ENCODE peak calls at places on chromosomes 13 and 19, in seven cellular contexts. One of them, this sample, is unnamed.

GRCh38 chr19:33740811-33741396 is 55.8 kb upstream of the KCTD15 start:
- DNase-seq in NCI-H1930: no peak
- DNase-seq in activated CD4-positive, alpha-beta T cell treated with anti-CD3 and anti-CD28 coated beads for 48 hours: peak; percentile 34
- DNase-seq in BE2C: no peak
- DNase-seq in stimulated activated CD4-positive, alpha-beta T cell treated with anti-CD3 and anti-CD28 coated beads, Interleukin-2, amount 100 ng/mL, for 48 hours: peak; percentile 11
- DNase-seq in activated CD8-positive, alpha-beta T cell treated with anti-CD3 and anti-CD28 coated beads for 36 hours: peak; percentile 17
- DNase-seq in endodermal cell: peak; percentile 90
- DNase-seq in this sample: no peak

GRCh38 chr13:74966814-74967213 is 515.2 kb downstream of the TBC1D4 start:
- DNase-seq in NCI-H1930: no peak
- DNase-seq in activated CD4-positive, alpha-beta T cell treated with anti-CD3 and anti-CD28 coated beads for 48 hours: no peak
- DNase-seq in BE2C: peak; percentile 49
- DNase-seq in stimulated activated CD4-positive, alpha-beta T cell treated with anti-CD3 and anti-CD28 coated beads, Interleukin-2, amount 100 ng/mL, for 48 hours: no peak
- DNase-seq in activated CD8-positive, alpha-beta T cell treated with anti-CD3 and anti-CD28 coated beads for 36 hours: no peak
- DNase-seq in endodermal cell: no peak
- DNase-seq in this sample: no peak

GRCh38 chr19:16115309-16116039 is 3.8 kb downstream of the RAB8A start:
- DNase-seq in NCI-H1930: no peak
- DNase-seq in activated CD4-positive, alpha-beta T cell treated with anti-CD3 and anti-CD28 coated beads for 48 hours: no peak
- DNase-seq in BE2C: no peak
- DNase-seq in stimulated activated CD4-positive, alpha-beta T cell treated with anti-CD3 and anti-CD28 coated beads, Interleukin-2, amount 100 ng/mL, for 48 hours: no peak
- DNase-seq in activated CD8-positive, alpha-beta T cell treated with anti-CD3 and anti-CD28 coated beads for 36 hours: no peak
- DNase-seq in endodermal cell: no peak
- DNase-seq in this sample: no peak

GRCh38 chr13:66665991-66666390 is 564.1 kb downstream of the PCDH9 start:
- DNase-seq in NCI-H1930: no peak
- DNase-seq in activated CD4-positive, alpha-beta T cell treated with anti-CD3 and anti-CD28 coated beads for 48 hours: no peak
- DNase-seq in BE2C: peak; percentile 96
- DNase-seq in stimulated activated CD4-positive, alpha-beta T cell treated with anti-CD3 and anti-CD28 coated beads, Interleukin-2, amount 100 ng/mL, for 48 hours: no peak
- DNase-seq in activated CD8-positive, alpha-beta T cell treated with anti-CD3 and anti-CD28 coated beads for 36 hours: no peak
- DNase-seq in endodermal cell: peak; percentile 63
- DNase-seq in this sample: no peak

GRCh38 chr19:35404879-35405622 is 34.2 kb downstream of the GPR42 start:
- DNase-seq in NCI-H1930: no peak
- DNase-seq in activated CD4-positive, alpha-beta T cell treated with anti-CD3 and anti-CD28 coated beads for 48 hours: peak; percentile 89
- DNase-seq in BE2C: no peak
- DNase-seq in stimulated activated CD4-positive, alpha-beta T cell treated with anti-CD3 and anti-CD28 coated beads, Interleukin-2, amount 100 ng/mL, for 48 hours: peak; percentile 61
- DNase-seq in activated CD8-positive, alpha-beta T cell treated with anti-CD3 and anti-CD28 coated beads for 36 hours: peak; percentile 81
- DNase-seq in endodermal cell: peak; percentile 67
- DNase-seq in this sample: no peak

GRCh38 chr13:25860862-25861261 is 191.0 kb downstream of the SHISA2 start:
- DNase-seq in NCI-H1930: no peak
- DNase-seq in activated CD4-positive, alpha-beta T cell treated with anti-CD3 and anti-CD28 coated beads for 48 hours: no peak
- DNase-seq in BE2C: no peak
- DNase-seq in stimulated activated CD4-positive, alpha-beta T cell treated with anti-CD3 and anti-CD28 coated beads, Interleukin-2, amount 100 ng/mL, for 48 hours: no peak
- DNase-seq in activated CD8-positive, alpha-beta T cell treated with anti-CD3 and anti-CD28 coated beads for 36 hours: no peak
- DNase-seq in endodermal cell: no peak
- DNase-seq in this sample: peak; percentile 80

GRCh38 chr19:49749771-49750170 is 13.3 kb downstream of the TSKS start:
- DNase-seq in NCI-H1930: no peak
- DNase-seq in activated CD4-positive, alpha-beta T cell treated with anti-CD3 and anti-CD28 coated beads for 48 hours: no peak
- DNase-seq in BE2C: no peak
- DNase-seq in stimulated activated CD4-positive, alpha-beta T cell treated with anti-CD3 and anti-CD28 coated beads, Interleukin-2, amount 100 ng/mL, for 48 hours: no peak
- DNase-seq in activated CD8-positive, alpha-beta T cell treated with anti-CD3 and anti-CD28 coated beads for 36 hours: no peak
- DNase-seq in endodermal cell: no peak
- DNase-seq in this sample: no peak

GRCh38 chr19:1860133-1860775 is 3.1 kb downstream of the KLF16 start:
- DNase-seq in NCI-H1930: no peak
- DNase-seq in activated CD4-positive, alpha-beta T cell treated with anti-CD3 and anti-CD28 coated beads for 48 hours: peak; percentile 70
- DNase-seq in BE2C: peak; percentile 75
- DNase-seq in stimulated activated CD4-positive, alpha-beta T cell treated with anti-CD3 and anti-CD28 coated beads, Interleukin-2, amount 100 ng/mL, for 48 hours: peak; percentile 51
- DNase-seq in activated CD8-positive, alpha-beta T cell treated with anti-CD3 and anti-CD28 coated beads for 36 hours: peak; percentile 72
- DNase-seq in endodermal cell: peak; percentile 79
- DNase-seq in this sample: peak; percentile 13

GRCh38 chr13:35630551-35631275 is 154.2 kb upstream of the MAB21L1 start:
- DNase-seq in NCI-H1930: peak; percentile 20
- DNase-seq in activated CD4-positive, alpha-beta T cell treated with anti-CD3 and anti-CD28 coated beads for 48 hours: no peak
- DNase-seq in BE2C: peak; percentile 45
- DNase-seq in stimulated activated CD4-positive, alpha-beta T cell treated with anti-CD3 and anti-CD28 coated beads, Interleukin-2, amount 100 ng/mL, for 48 hours: no peak
- DNase-seq in activated CD8-positive, alpha-beta T cell treated with anti-CD3 and anti-CD28 coated beads for 36 hours: no peak
- DNase-seq in endodermal cell: peak; percentile 83
- DNase-seq in this sample: peak; percentile 41

GRCh38 chr13:92954746-92955145 is 271.9 kb upstream of the GPC6 start:
- DNase-seq in NCI-H1930: no peak
- DNase-seq in activated CD4-positive, alpha-beta T cell treated with anti-CD3 and anti-CD28 coated beads for 48 hours: no peak
- DNase-seq in BE2C: no peak
- DNase-seq in stimulated activated CD4-positive, alpha-beta T cell treated with anti-CD3 and anti-CD28 coated beads, Interleukin-2, amount 100 ng/mL, for 48 hours: no peak
- DNase-seq in activated CD8-positive, alpha-beta T cell treated with anti-CD3 and anti-CD28 coated beads for 36 hours: no peak
- DNase-seq in endodermal cell: no peak
- DNase-seq in this sample: no peak

GRCh38 chr19:29687244-29687896 is 22.1 kb downstream of the PLEKHF1 start:
- DNase-seq in NCI-H1930: no peak
- DNase-seq in activated CD4-positive, alpha-beta T cell treated with anti-CD3 and anti-CD28 coated beads for 48 hours: peak; percentile 82
- DNase-seq in BE2C: no peak
- DNase-seq in stimulated activated CD4-positive, alpha-beta T cell treated with anti-CD3 and anti-CD28 coated beads, Interleukin-2, amount 100 ng/mL, for 48 hours: no peak
- DNase-seq in activated CD8-positive, alpha-beta T cell treated with anti-CD3 and anti-CD28 coated beads for 36 hours: peak; percentile 71
- DNase-seq in endodermal cell: no peak
- DNase-seq in this sample: no peak

GRCh38 chr13:76522083-76522755 is 364.0 kb downstream of the KCTD12 start:
- DNase-seq in NCI-H1930: no peak
- DNase-seq in activated CD4-positive, alpha-beta T cell treated with anti-CD3 and anti-CD28 coated beads for 48 hours: no peak
- DNase-seq in BE2C: peak; percentile 64
- DNase-seq in stimulated activated CD4-positive, alpha-beta T cell treated with anti-CD3 and anti-CD28 coated beads, Interleukin-2, amount 100 ng/mL, for 48 hours: no peak
- DNase-seq in activated CD8-positive, alpha-beta T cell treated with anti-CD3 and anti-CD28 coated beads for 36 hours: no peak
- DNase-seq in endodermal cell: peak; percentile 64
- DNase-seq in this sample: peak; percentile 45

GRCh38 chr19:5271145-5271544 is 69.5 kb downstream of the PTPRS start:
- DNase-seq in NCI-H1930: no peak
- DNase-seq in activated CD4-positive, alpha-beta T cell treated with anti-CD3 and anti-CD28 coated beads for 48 hours: no peak
- DNase-seq in BE2C: no peak
- DNase-seq in stimulated activated CD4-positive, alpha-beta T cell treated with anti-CD3 and anti-CD28 coated beads, Interleukin-2, amount 100 ng/mL, for 48 hours: no peak
- DNase-seq in activated CD8-positive, alpha-beta T cell treated with anti-CD3 and anti-CD28 coated beads for 36 hours: no peak
- DNase-seq in endodermal cell: no peak
- DNase-seq in this sample: no peak

GRCh38 chr19:55667006-55667381 is 8.0 kb upstream of the EPN1 start:
- DNase-seq in NCI-H1930: no peak
- DNase-seq in activated CD4-positive, alpha-beta T cell treated with anti-CD3 and anti-CD28 coated beads for 48 hours: no peak
- DNase-seq in BE2C: no peak
- DNase-seq in stimulated activated CD4-positive, alpha-beta T cell treated with anti-CD3 and anti-CD28 coated beads, Interleukin-2, amount 100 ng/mL, for 48 hours: no peak
- DNase-seq in activated CD8-positive, alpha-beta T cell treated with anti-CD3 and anti-CD28 coated beads for 36 hours: no peak
- DNase-seq in endodermal cell: no peak
- DNase-seq in this sample: no peak

GRCh38 chr13:86510792-86511191 is 711.6 kb upstream of the SLITRK6 start:
- DNase-seq in NCI-H1930: no peak
- DNase-seq in activated CD4-positive, alpha-beta T cell treated with anti-CD3 and anti-CD28 coated beads for 48 hours: no peak
- DNase-seq in BE2C: no peak
- DNase-seq in stimulated activated CD4-positive, alpha-beta T cell treated with anti-CD3 and anti-CD28 coated beads, Interleukin-2, amount 100 ng/mL, for 48 hours: no peak
- DNase-seq in activated CD8-positive, alpha-beta T cell treated with anti-CD3 and anti-CD28 coated beads for 36 hours: no peak
- DNase-seq in endodermal cell: no peak
- DNase-seq in this sample: no peak

GRCh38 chr19:1469936-1470863 is 8.8 kb downstream of the C19orf25 start:
- DNase-seq in NCI-H1930: peak; percentile 65
- DNase-seq in activated CD4-positive, alpha-beta T cell treated with anti-CD3 and anti-CD28 coated beads for 48 hours: peak; percentile 79
- DNase-seq in BE2C: no peak
- DNase-seq in stimulated activated CD4-positive, alpha-beta T cell treated with anti-CD3 and anti-CD28 coated beads, Interleukin-2, amount 100 ng/mL, for 48 hours: peak; percentile 66
- DNase-seq in activated CD8-positive, alpha-beta T cell treated with anti-CD3 and anti-CD28 coated beads for 36 hours: peak; percentile 79
- DNase-seq in endodermal cell: peak; percentile 92
- DNase-seq in this sample: no peak

GRCh38 chr13:33349314-33349995 is 63.9 kb upstream of the STARD13 start:
- DNase-seq in NCI-H1930: no peak
- DNase-seq in activated CD4-positive, alpha-beta T cell treated with anti-CD3 and anti-CD28 coated beads for 48 hours: no peak
- DNase-seq in BE2C: no peak
- DNase-seq in stimulated activated CD4-positive, alpha-beta T cell treated with anti-CD3 and anti-CD28 coated beads, Interleukin-2, amount 100 ng/mL, for 48 hours: no peak
- DNase-seq in activated CD8-positive, alpha-beta T cell treated with anti-CD3 and anti-CD28 coated beads for 36 hours: no peak
- DNase-seq in endodermal cell: peak; percentile 68
- DNase-seq in this sample: no peak

GRCh38 chr19:55528030-55528801 is 8.7 kb downstream of the SBK2 start:
- DNase-seq in NCI-H1930: no peak
- DNase-seq in activated CD4-positive, alpha-beta T cell treated with anti-CD3 and anti-CD28 coated beads for 48 hours: no peak
- DNase-seq in BE2C: peak; percentile 37
- DNase-seq in stimulated activated CD4-positive, alpha-beta T cell treated with anti-CD3 and anti-CD28 coated beads, Interleukin-2, amount 100 ng/mL, for 48 hours: no peak
- DNase-seq in activated CD8-positive, alpha-beta T cell treated with anti-CD3 and anti-CD28 coated beads for 36 hours: no peak
- DNase-seq in endodermal cell: no peak
- DNase-seq in this sample: no peak

GRCh38 chr13:76828316-76828741 is 57.9 kb downstream of the KCTD12 start:
- DNase-seq in NCI-H1930: no peak
- DNase-seq in activated CD4-positive, alpha-beta T cell treated with anti-CD3 and anti-CD28 coated beads for 48 hours: peak; percentile 11
- DNase-seq in BE2C: no peak
- DNase-seq in stimulated activated CD4-positive, alpha-beta T cell treated with anti-CD3 and anti-CD28 coated beads, Interleukin-2, amount 100 ng/mL, for 48 hours: no peak
- DNase-seq in activated CD8-positive, alpha-beta T cell treated with anti-CD3 and anti-CD28 coated beads for 36 hours: peak; percentile 22
- DNase-seq in endodermal cell: no peak
- DNase-seq in this sample: no peak

GRCh38 chr13:59112375-59112774 is 1051.4 kb downstream of the DIAPH3 start:
- DNase-seq in NCI-H1930: no peak
- DNase-seq in activated CD4-positive, alpha-beta T cell treated with anti-CD3 and anti-CD28 coated beads for 48 hours: no peak
- DNase-seq in BE2C: peak; percentile 30
- DNase-seq in stimulated activated CD4-positive, alpha-beta T cell treated with anti-CD3 and anti-CD28 coated beads, Interleukin-2, amount 100 ng/mL, for 48 hours: no peak
- DNase-seq in activated CD8-positive, alpha-beta T cell treated with anti-CD3 and anti-CD28 coated beads for 36 hours: no peak
- DNase-seq in endodermal cell: no peak
- DNase-seq in this sample: no peak

GRCh38 chr19:3065675-3066357 is 3.5 kb upstream of the TLE5 start:
- DNase-seq in NCI-H1930: no peak
- DNase-seq in activated CD4-positive, alpha-beta T cell treated with anti-CD3 and anti-CD28 coated beads for 48 hours: no peak
- DNase-seq in BE2C: no peak
- DNase-seq in stimulated activated CD4-positive, alpha-beta T cell treated with anti-CD3 and anti-CD28 coated beads, Interleukin-2, amount 100 ng/mL, for 48 hours: no peak
- DNase-seq in activated CD8-positive, alpha-beta T cell treated with anti-CD3 and anti-CD28 coated beads for 36 hours: no peak
- DNase-seq in endodermal cell: no peak
- DNase-seq in this sample: no peak

GRCh38 chr19:49432141-49433073 is 7.2 kb downstream of the GFY start:
- DNase-seq in NCI-H1930: no peak
- DNase-seq in activated CD4-positive, alpha-beta T cell treated with anti-CD3 and anti-CD28 coated beads for 48 hours: peak; percentile 60
- DNase-seq in BE2C: no peak
- DNase-seq in stimulated activated CD4-positive, alpha-beta T cell treated with anti-CD3 and anti-CD28 coated beads, Interleukin-2, amount 100 ng/mL, for 48 hours: no peak
- DNase-seq in activated CD8-positive, alpha-beta T cell treated with anti-CD3 and anti-CD28 coated beads for 36 hours: peak; percentile 56
- DNase-seq in endodermal cell: peak; percentile 91
- DNase-seq in this sample: no peak

GRCh38 chr19:50708179-50708879 is 11.3 kb downstream of the SHANK1 start:
- DNase-seq in NCI-H1930: no peak
- DNase-seq in activated CD4-positive, alpha-beta T cell treated with anti-CD3 and anti-CD28 coated beads for 48 hours: no peak
- DNase-seq in BE2C: no peak
- DNase-seq in stimulated activated CD4-positive, alpha-beta T cell treated with anti-CD3 and anti-CD28 coated beads, Interleukin-2, amount 100 ng/mL, for 48 hours: no peak
- DNase-seq in activated CD8-positive, alpha-beta T cell treated with anti-CD3 and anti-CD28 coated beads for 36 hours: no peak
- DNase-seq in endodermal cell: no peak
- DNase-seq in this sample: no peak

GRCh38 chr13:99970761-99971575 is 599 bp downstream of the ZIC5 start:
- DNase-seq in NCI-H1930: peak; percentile 31
- DNase-seq in activated CD4-positive, alpha-beta T cell treated with anti-CD3 and anti-CD28 coated beads for 48 hours: no peak
- DNase-seq in BE2C: no peak
- DNase-seq in stimulated activated CD4-positive, alpha-beta T cell treated with anti-CD3 and anti-CD28 coated beads, Interleukin-2, amount 100 ng/mL, for 48 hours: no peak
- DNase-seq in activated CD8-positive, alpha-beta T cell treated with anti-CD3 and anti-CD28 coated beads for 36 hours: no peak
- DNase-seq in endodermal cell: peak; percentile 90
- DNase-seq in this sample: no peak

GRCh38 chr19:18466354-18466753 is 28.4 kb upstream of the ISYNA1 start:
- DNase-seq in NCI-H1930: no peak
- DNase-seq in activated CD4-positive, alpha-beta T cell treated with anti-CD3 and anti-CD28 coated beads for 48 hours: no peak
- DNase-seq in BE2C: no peak
- DNase-seq in stimulated activated CD4-positive, alpha-beta T cell treated with anti-CD3 and anti-CD28 coated beads, Interleukin-2, amount 100 ng/mL, for 48 hours: no peak
- DNase-seq in activated CD8-positive, alpha-beta T cell treated with anti-CD3 and anti-CD28 coated beads for 36 hours: no peak
- DNase-seq in endodermal cell: no peak
- DNase-seq in this sample: no peak

GRCh38 chr13:87035538-87035937 is 635.6 kb upstream of the SLITRK5 start:
- DNase-seq in NCI-H1930: no peak
- DNase-seq in activated CD4-positive, alpha-beta T cell treated with anti-CD3 and anti-CD28 coated beads for 48 hours: no peak
- DNase-seq in BE2C: no peak
- DNase-seq in stimulated activated CD4-positive, alpha-beta T cell treated with anti-CD3 and anti-CD28 coated beads, Interleukin-2, amount 100 ng/mL, for 48 hours: no peak
- DNase-seq in activated CD8-positive, alpha-beta T cell treated with anti-CD3 and anti-CD28 coated beads for 36 hours: no peak
- DNase-seq in endodermal cell: no peak
- DNase-seq in this sample: no peak

GRCh38 chr19:3753631-3754410 is 7.7 kb downstream of the APBA3 start:
- DNase-seq in NCI-H1930: no peak
- DNase-seq in activated CD4-positive, alpha-beta T cell treated with anti-CD3 and anti-CD28 coated beads for 48 hours: no peak
- DNase-seq in BE2C: no peak
- DNase-seq in stimulated activated CD4-positive, alpha-beta T cell treated with anti-CD3 and anti-CD28 coated beads, Interleukin-2, amount 100 ng/mL, for 48 hours: no peak
- DNase-seq in activated CD8-positive, alpha-beta T cell treated with anti-CD3 and anti-CD28 coated beads for 36 hours: no peak
- DNase-seq in endodermal cell: no peak
- DNase-seq in this sample: no peak

GRCh38 chr19:56821675-56822074 is 18.9 kb downstream of the PEG3 start:
- DNase-seq in NCI-H1930: no peak
- DNase-seq in activated CD4-positive, alpha-beta T cell treated with anti-CD3 and anti-CD28 coated beads for 48 hours: no peak
- DNase-seq in BE2C: no peak
- DNase-seq in stimulated activated CD4-positive, alpha-beta T cell treated with anti-CD3 and anti-CD28 coated beads, Interleukin-2, amount 100 ng/mL, for 48 hours: no peak
- DNase-seq in activated CD8-positive, alpha-beta T cell treated with anti-CD3 and anti-CD28 coated beads for 36 hours: no peak
- DNase-seq in endodermal cell: no peak
- DNase-seq in this sample: no peak

GRCh38 chr13:91311491-91311890 is 36.0 kb upstream of the MIR17HG start:
- DNase-seq in NCI-H1930: no peak
- DNase-seq in activated CD4-positive, alpha-beta T cell treated with anti-CD3 and anti-CD28 coated beads for 48 hours: no peak
- DNase-seq in BE2C: no peak
- DNase-seq in stimulated activated CD4-positive, alpha-beta T cell treated with anti-CD3 and anti-CD28 coated beads, Interleukin-2, amount 100 ng/mL, for 48 hours: no peak
- DNase-seq in activated CD8-positive, alpha-beta T cell treated with anti-CD3 and anti-CD28 coated beads for 36 hours: no peak
- DNase-seq in endodermal cell: no peak
- DNase-seq in this sample: no peak

GRCh38 chr13:40813662-40814454 is 24.4 kb downstream of the SLC25A15 start:
- DNase-seq in NCI-H1930: no peak
- DNase-seq in activated CD4-positive, alpha-beta T cell treated with anti-CD3 and anti-CD28 coated beads for 48 hours: no peak
- DNase-seq in BE2C: peak; percentile 18
- DNase-seq in stimulated activated CD4-positive, alpha-beta T cell treated with anti-CD3 and anti-CD28 coated beads, Interleukin-2, amount 100 ng/mL, for 48 hours: no peak
- DNase-seq in activated CD8-positive, alpha-beta T cell treated with anti-CD3 and anti-CD28 coated beads for 36 hours: no peak
- DNase-seq in endodermal cell: peak; percentile 68
- DNase-seq in this sample: peak; percentile 42

GRCh38 chr13:100490692-100491091 is 97.9 kb downstream of the GGACT start:
- DNase-seq in NCI-H1930: peak; percentile 27
- DNase-seq in activated CD4-positive, alpha-beta T cell treated with anti-CD3 and anti-CD28 coated beads for 48 hours: no peak
- DNase-seq in BE2C: no peak
- DNase-seq in stimulated activated CD4-positive, alpha-beta T cell treated with anti-CD3 and anti-CD28 coated beads, Interleukin-2, amount 100 ng/mL, for 48 hours: no peak
- DNase-seq in activated CD8-positive, alpha-beta T cell treated with anti-CD3 and anti-CD28 coated beads for 36 hours: no peak
- DNase-seq in endodermal cell: peak; percentile 88
- DNase-seq in this sample: peak; percentile 63

GRCh38 chr13:33328691-33329090 is 43.1 kb upstream of the STARD13 start:
- DNase-seq in NCI-H1930: no peak
- DNase-seq in activated CD4-positive, alpha-beta T cell treated with anti-CD3 and anti-CD28 coated beads for 48 hours: no peak
- DNase-seq in BE2C: peak; percentile 20
- DNase-seq in stimulated activated CD4-positive, alpha-beta T cell treated with anti-CD3 and anti-CD28 coated beads, Interleukin-2, amount 100 ng/mL, for 48 hours: no peak
- DNase-seq in activated CD8-positive, alpha-beta T cell treated with anti-CD3 and anti-CD28 coated beads for 36 hours: no peak
- DNase-seq in endodermal cell: no peak
- DNase-seq in this sample: no peak

GRCh38 chr19:8831832-8832131 is 322 bp downstream of the ZNF558 start:
- DNase-seq in NCI-H1930: no peak
- DNase-seq in activated CD4-positive, alpha-beta T cell treated with anti-CD3 and anti-CD28 coated beads for 48 hours: no peak
- DNase-seq in BE2C: no peak
- DNase-seq in stimulated activated CD4-positive, alpha-beta T cell treated with anti-CD3 and anti-CD28 coated beads, Interleukin-2, amount 100 ng/mL, for 48 hours: no peak
- DNase-seq in activated CD8-positive, alpha-beta T cell treated with anti-CD3 and anti-CD28 coated beads for 36 hours: no peak
- DNase-seq in endodermal cell: no peak
- DNase-seq in this sample: no peak

GRCh38 chr13:23609414-23610186 is 39.4 kb downstream of the TNFRSF19 start:
- DNase-seq in NCI-H1930: no peak
- DNase-seq in activated CD4-positive, alpha-beta T cell treated with anti-CD3 and anti-CD28 coated beads for 48 hours: no peak
- DNase-seq in BE2C: no peak
- DNase-seq in stimulated activated CD4-positive, alpha-beta T cell treated with anti-CD3 and anti-CD28 coated beads, Interleukin-2, amount 100 ng/mL, for 48 hours: no peak
- DNase-seq in activated CD8-positive, alpha-beta T cell treated with anti-CD3 and anti-CD28 coated beads for 36 hours: no peak
- DNase-seq in endodermal cell: no peak
- DNase-seq in this sample: no peak

GRCh38 chr13:98466634-98467236 is 110.2 kb downstream of the STK24 start:
- DNase-seq in NCI-H1930: no peak
- DNase-seq in activated CD4-positive, alpha-beta T cell treated with anti-CD3 and anti-CD28 coated beads for 48 hours: peak; percentile 78
- DNase-seq in BE2C: peak; percentile 64
- DNase-seq in stimulated activated CD4-positive, alpha-beta T cell treated with anti-CD3 and anti-CD28 coated beads, Interleukin-2, amount 100 ng/mL, for 48 hours: peak; percentile 49
- DNase-seq in activated CD8-positive, alpha-beta T cell treated with anti-CD3 and anti-CD28 coated beads for 36 hours: peak; percentile 80
- DNase-seq in endodermal cell: peak; percentile 94
- DNase-seq in this sample: peak; percentile 37

GRCh38 chr19:7744199-7744786 is 3.0 kb downstream of the CD209 start:
- DNase-seq in NCI-H1930: no peak
- DNase-seq in activated CD4-positive, alpha-beta T cell treated with anti-CD3 and anti-CD28 coated beads for 48 hours: no peak
- DNase-seq in BE2C: no peak
- DNase-seq in stimulated activated CD4-positive, alpha-beta T cell treated with anti-CD3 and anti-CD28 coated beads, Interleukin-2, amount 100 ng/mL, for 48 hours: no peak
- DNase-seq in activated CD8-positive, alpha-beta T cell treated with anti-CD3 and anti-CD28 coated beads for 36 hours: no peak
- DNase-seq in endodermal cell: no peak
- DNase-seq in this sample: no peak

GRCh38 chr13:34671136-34671535 is 270.9 kb upstream of the NBEA start:
- DNase-seq in NCI-H1930: no peak
- DNase-seq in activated CD4-positive, alpha-beta T cell treated with anti-CD3 and anti-CD28 coated beads for 48 hours: no peak
- DNase-seq in BE2C: no peak
- DNase-seq in stimulated activated CD4-positive, alpha-beta T cell treated with anti-CD3 and anti-CD28 coated beads, Interleukin-2, amount 100 ng/mL, for 48 hours: no peak
- DNase-seq in activated CD8-positive, alpha-beta T cell treated with anti-CD3 and anti-CD28 coated beads for 36 hours: no peak
- DNase-seq in endodermal cell: no peak
- DNase-seq in this sample: no peak

This sample was measured in NCI-H526 treated with DMSO at 0.1 percent for 48 hours.